ENCODE peak calls at places on chromosomes 16 and 17, in four cellular contexts. F is keratinocyte, W is GM13977, G is IMR-90. Y is an unnamed sample.

GRCh38 chr17:64262422-64263260 is at the start of gene TEX2:
- DNase-seq in W (peak), G (no peak), F (no peak), Y (peak)

GRCh38 chr16:81636298-81636960 is 142.7 kb upstream of the PLCG2 start:
- DNase-seq in G (no peak), F (no peak), W (no peak), Y (no peak)

GRCh38 chr17:80330276-80330675 is 69.6 kb downstream of the RNF213 start:
- DNase-seq in W (no peak), G (no peak), F (no peak), Y (no peak)

GRCh38 chr16:12305847-12306246 is 329.3 kb downstream of the SNX29 start:
- DNase-seq in W (no peak), G (no peak), F (no peak), Y (no peak)

GRCh38 chr17:65668211-65668610 is 106.8 kb upstream of the AXIN2 start:
- DNase-seq in W (no peak), F (no peak), G (no peak), Y (no peak)

GRCh38 chr17:63652106-63652505 is 29.9 kb downstream of the MAP3K3 start:
- DNase-seq in W (no peak), G (no peak), F (no peak), Y (no peak)

GRCh38 chr16:53768593-53768992 is 64.6 kb downstream of the FTO start:
- DNase-seq in W (no peak), G (peak), F (no peak), Y (no peak)

GRCh38 chr17:80413771-80414507 is 1.0 kb upstream of the ENDOV start:
- DNase-seq in F (no peak), W (peak), G (no peak), Y (no peak)

DNA sequence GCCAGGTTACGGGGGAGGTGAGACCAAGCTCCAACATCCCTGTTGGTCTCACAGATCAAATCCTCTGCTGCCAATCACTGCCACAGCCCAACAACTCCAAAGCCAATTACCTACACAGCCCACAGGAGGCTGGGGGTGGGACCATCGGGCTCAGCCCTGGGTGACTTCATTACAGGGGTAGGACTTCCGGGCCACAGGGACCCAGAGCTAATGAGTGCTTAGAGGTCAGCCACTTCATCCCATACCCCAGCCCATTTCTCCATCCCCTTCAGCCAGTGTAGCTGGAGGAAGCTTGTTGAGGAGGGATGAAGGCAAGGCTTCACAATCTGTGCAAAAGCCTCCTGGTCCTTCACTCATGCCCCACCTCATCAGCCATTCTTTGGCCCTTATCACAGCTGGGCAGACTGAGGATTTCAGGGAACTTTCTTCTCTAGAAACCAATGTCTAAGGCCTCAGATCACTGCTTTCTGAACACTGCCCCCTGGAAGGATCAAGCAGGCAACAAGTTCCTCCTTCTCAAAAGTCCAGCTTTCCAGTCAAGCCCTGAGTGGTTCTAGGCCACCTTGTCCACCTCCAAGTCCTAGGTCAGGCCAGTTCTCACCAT is 5.8 kb downstream of the FOXN1 start:
- DNase-seq in W (no peak), F (no peak), G (no peak), Y (no peak)
- TF ChIP-seq CTCF in W (no peak), F (no peak), G (no peak), Y (no peak)

DNA sequence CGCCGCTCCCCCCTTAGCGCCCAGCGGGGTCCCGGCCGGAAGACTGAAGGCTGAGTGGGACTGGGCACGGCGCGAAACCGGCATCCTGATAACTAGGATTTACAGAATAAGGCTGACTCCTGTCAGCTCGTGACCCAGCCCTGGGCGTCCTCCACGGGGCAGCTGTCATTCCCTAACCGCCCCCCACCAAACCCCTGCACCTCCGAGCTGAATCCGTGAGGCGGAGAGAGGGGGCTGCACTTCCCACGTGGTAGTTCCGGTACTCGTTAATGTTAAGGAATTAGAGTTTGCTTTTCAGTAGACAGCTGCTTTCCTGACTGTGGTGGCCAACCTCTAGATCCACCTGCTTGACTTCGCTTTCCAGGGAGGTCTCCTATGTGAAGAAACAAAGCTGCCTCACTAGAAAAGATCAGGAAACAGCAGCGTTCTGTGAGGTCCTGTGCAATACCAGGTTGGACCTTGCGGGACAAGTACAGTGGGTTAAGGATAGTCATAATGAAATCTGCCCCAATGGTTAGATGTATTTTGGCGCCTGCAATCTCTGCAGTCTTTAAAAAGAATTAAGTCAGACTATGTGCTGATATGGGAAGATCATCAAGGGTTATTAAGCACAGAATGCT is 1.0 kb upstream of the WBP2 start:
- DNase-seq in G (peak), W (no peak), F (no peak), Y (peak)
- TF ChIP-seq CTCF in G (peak), W (peak), F (no peak), Y (no peak)

GRCh38 chr16:588639-588888 is 1.3 kb upstream of the RAB40C start:
- DNase-seq in W (no peak), G (peak), F (no peak), Y (peak)

GRCh38 chr16:590165-590874 is 454 bp downstream of the RAB40C start:
- DNase-seq in G (peak), F (no peak), W (no peak), Y (no peak)

GRCh38 chr16:589658-590159 is at the start of gene RAB40C:
- DNase-seq in W (peak), G (peak), F (peak), Y (peak)

GRCh38 chr16:590875-591200 is 972 bp downstream of the RAB40C start:
- DNase-seq in W (no peak), F (no peak), G (no peak), Y (no peak)

DNA sequence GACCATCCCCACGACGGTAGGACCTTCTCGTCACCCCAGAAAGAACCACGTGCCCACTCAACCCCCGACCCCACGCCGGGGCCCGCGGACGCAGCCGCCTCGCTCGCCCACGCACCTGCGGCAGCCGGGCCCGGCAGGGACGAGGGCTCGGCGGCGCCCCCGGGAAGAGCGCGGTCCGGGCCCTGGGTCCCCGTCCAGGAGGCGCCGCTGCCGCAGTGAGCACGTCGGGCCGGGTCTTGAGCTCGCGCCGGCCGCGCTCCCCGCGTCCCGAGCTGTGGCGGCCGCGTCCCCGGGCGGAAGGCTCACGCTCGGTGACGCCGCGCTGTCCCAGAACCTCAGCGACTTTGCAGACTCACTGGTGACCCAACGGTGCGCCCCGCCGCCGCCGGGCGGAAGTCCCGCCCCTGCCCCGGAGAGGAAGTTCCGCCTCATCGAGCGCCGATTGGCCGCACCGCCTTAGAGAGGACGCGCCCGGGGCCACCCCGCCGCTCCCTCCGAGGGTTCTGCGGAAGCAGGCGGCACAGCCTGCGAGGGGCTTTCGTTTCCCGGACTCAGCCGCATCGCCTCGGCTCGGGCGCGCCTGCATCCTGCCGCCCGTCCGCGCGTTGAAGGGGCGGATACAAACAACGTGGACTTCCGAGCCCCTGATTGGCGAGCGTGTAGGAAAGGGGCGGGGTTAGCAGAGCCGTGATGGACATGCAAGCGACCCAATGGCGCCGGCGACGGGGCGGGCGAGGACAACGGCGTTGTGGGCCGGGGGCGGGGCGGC is 793 bp upstream of the RAB40C start:
- DNase-seq in W (peak), F (peak), G (peak), Y (peak)
- TF ChIP-seq CTCF in W (no peak), F (no peak), G (no peak), Y (no peak)

DNA sequence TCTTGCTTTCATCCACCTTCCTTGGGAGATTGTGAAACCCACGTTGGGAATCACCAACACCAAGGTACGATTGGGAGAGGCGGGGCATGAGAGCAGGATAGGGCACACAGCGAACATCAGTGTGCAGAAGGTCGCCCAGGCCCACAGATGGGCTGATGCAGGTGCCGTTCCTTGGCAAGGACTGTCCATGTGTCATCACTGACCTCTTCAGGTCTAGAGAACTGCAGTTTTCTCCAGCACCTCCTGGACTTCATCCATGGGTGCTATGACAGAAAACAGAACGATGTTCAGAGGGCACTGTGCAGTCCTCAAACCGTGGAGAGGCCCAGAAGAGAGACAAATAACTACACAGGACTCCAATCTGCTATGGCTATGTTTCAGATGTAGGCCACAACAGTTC is 23.9 kb upstream of the TAT start:
- DNase-seq in G (no peak), W (no peak), F (no peak), Y (no peak)
- TF ChIP-seq CTCF in G (no peak), W (no peak), F (no peak), Y (no peak)

GRCh38 chr17:51709867-51710266 is 448.6 kb downstream of the CA10 start:
- DNase-seq in W (no peak), G (no peak), F (no peak), Y (no peak)

GRCh38 chr17:51706098-51706497 is 445.8 kb downstream of the UTP18 start:
- DNase-seq in G (no peak), F (no peak), W (no peak), Y (no peak)

GRCh38 chr17:51710289-51710979 is 448.1 kb downstream of the CA10 start:
- DNase-seq in W (no peak), F (no peak), G (no peak), Y (no peak)

GRCh38 chr17:51707216-51707615 is 446.9 kb downstream of the UTP18 start:
- DNase-seq in W (no peak), F (no peak), G (no peak), Y (no peak)

DNA sequence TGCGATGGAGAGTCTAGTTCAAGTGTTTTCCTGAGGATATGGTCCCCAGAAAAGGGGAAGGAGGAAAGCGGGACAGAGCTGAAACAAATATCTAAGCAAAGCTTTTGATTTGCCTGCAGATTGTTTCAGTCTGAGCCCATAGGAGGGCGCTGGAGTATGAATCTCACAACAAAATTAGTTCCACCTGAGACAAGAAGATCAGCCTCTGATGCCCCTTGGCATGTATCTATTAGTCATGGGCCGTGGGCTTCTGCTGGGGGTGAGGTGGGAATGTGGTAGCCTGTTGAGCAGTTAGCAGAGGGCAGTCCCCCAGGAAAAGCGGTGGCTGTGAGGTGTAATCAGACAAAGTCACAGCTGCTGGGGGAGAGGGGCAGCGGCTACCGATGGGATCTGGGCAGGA is 446.9 kb downstream of the CA10 start:
- DNase-seq in G (no peak), F (no peak), W (no peak), Y (no peak)
- TF ChIP-seq CTCF in G (no peak), F (no peak), W (no peak), Y (no peak)

Y was measured in Calu3.